ENCODE peak calls at places on chromosomes 3 and 15, in six cellular contexts. W, E, X, S, F and U are unnamed samples.

GRCh38 chr3:49779378-49780079 is 6.8 kb downstream of the IP6K1 start:
- DNase-seq in E (peak), W (no peak), S (no peak), F (no peak), X (no peak), U (no peak)

GRCh38 chr3:188026191-188026968 is 127.6 kb upstream of the LPP start:
- DNase-seq in X (no peak), F (no peak), E (no peak), S (no peak), W (no peak), U (peak)

GRCh38 chr3:32532434-32532833 is 29.8 kb upstream of the CMTM6 start:
- DNase-seq in W (no peak), F (no peak), X (no peak), S (no peak), E (no peak), U (no peak)

GRCh38 chr3:53161345-53161819 is 373 bp downstream of the PRKCD start:
- DNase-seq in E (peak), F (no peak), W (no peak), X (no peak), S (no peak), U (no peak)

GRCh38 chr15:69712999-69713398 is 260.4 kb downstream of the RPLP1 start:
- DNase-seq in E (no peak), S (no peak), F (no peak), X (no peak), W (no peak), U (no peak)

GRCh38 chr3:193522473-193522872 is 32.2 kb downstream of the ATP13A4 start:
- DNase-seq in E (no peak), X (no peak), F (no peak), S (no peak), W (no peak), U (peak)

GRCh38 chr3:38136272-38136806 is 588 bp downstream of the ACAA1 start:
- DNase-seq in F (no peak), S (peak), X (peak), W (peak), E (peak), U (no peak)

GRCh38 chr3:56233742-56234141 is 234.5 kb downstream of the ERC2 start:
- DNase-seq in W (no peak), F (no peak), E (no peak), X (no peak), S (no peak), U (no peak)

DNA sequence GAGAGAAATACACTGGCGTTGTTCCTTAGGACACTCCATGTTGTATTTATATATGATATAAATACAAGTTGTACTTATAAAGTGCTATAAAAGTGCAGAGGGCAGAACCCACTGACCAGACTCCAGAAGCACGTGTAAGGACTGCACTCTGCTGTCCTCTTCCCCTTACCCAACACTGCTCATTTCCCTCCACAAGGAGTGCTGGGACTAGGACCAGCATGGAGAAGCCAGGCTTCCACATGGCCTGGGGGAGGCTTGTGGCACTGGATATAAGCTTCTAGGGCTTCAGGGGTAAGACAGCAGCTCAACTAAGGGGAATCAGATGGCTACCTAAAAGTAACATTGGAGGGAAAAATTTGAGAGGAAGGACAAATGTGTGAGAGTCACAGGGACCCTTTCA is 556.9 kb downstream of the IGSF11 start:
- DNase-seq in E (no peak), W (no peak), X (no peak), S (no peak), F (no peak), U (no peak)
- H4K8ac ChIP-seq in E (no peak), W (no peak), X (no peak), S (no peak), F (peak), U (no peak)

DNA sequence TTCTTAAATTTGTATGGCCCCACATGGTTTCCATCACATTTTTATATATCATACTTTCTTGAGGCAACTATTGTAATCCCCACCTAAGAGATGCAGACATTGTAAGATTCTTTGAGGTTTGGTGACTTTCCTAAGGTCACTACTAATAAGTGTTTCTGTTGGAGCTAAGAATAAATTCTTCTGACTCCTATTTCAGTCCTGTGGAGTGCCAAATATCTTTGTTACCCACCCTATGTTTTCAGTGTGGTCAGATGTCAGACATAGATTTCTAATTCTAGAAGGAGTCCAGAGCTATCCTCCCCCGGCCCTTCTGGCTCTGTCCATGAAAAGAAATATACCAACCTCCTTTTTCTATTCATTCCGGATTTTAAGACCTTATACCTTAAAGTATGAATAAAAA is 46.2 kb upstream of the FILIP1L start:
- DNase-seq in S (no peak), X (no peak), E (no peak), F (no peak), W (no peak), U (no peak)
- H3K4me3 ChIP-seq in S (no peak), X (no peak), E (no peak), F (no peak), W (no peak), U (no peak)

GRCh38 chr3:14144423-14145075 is 19.7 kb downstream of the TMEM43 start:
- DNase-seq in S (peak), E (peak), X (peak), W (peak), F (no peak), U (peak)
- H3K4ac ChIP-seq in S (no peak), E (peak), X (no peak), W (peak), F (no peak), U (peak)

GRCh38 chr3:114623420-114624046 is 329.7 kb downstream of the TIGIT start:
- DNase-seq in W (no peak), E (no peak), F (no peak), X (no peak), S (no peak), U (no peak)

GRCh38 chr3:114622001-114622400 is 328.2 kb downstream of the TIGIT start:
- DNase-seq in S (no peak), X (no peak), W (peak), E (peak), F (no peak), U (no peak)

GRCh38 chr3:114624676-114625181 is 330.9 kb downstream of the TIGIT start:
- DNase-seq in S (no peak), X (peak), F (no peak), E (peak), W (peak), U (peak)

GRCh38 chr3:114626751-114627150 is 332.9 kb downstream of the TIGIT start:
- DNase-seq in W (peak), S (no peak), X (no peak), F (no peak), E (no peak), U (no peak)

GRCh38 chr3:114624047-114624445 is 330.2 kb downstream of the TIGIT start:
- DNase-seq in S (no peak), E (peak), W (peak), X (no peak), F (no peak), U (no peak)
- H4K8ac ChIP-seq in S (no peak), E (no peak), W (peak), X (no peak), F (no peak), U (no peak)

GRCh38 chr3:123326531-123326930 is 122.4 kb downstream of the ADCY5 start:
- DNase-seq in E (no peak), X (no peak), S (no peak), W (no peak), F (no peak), U (no peak)
- H3K4me3 ChIP-seq in E (no peak), X (no peak), S (no peak), W (no peak), F (no peak), U (no peak)

GRCh38 chr15:88623061-88623460 is 1.9 kb downstream of the AEN start:
- DNase-seq in X (peak), S (no peak), E (peak), F (no peak), W (peak), U (peak)

GRCh38 chr15:88622605-88622975 is 1.4 kb downstream of the AEN start:
- DNase-seq in E (no peak), W (no peak), F (no peak), X (no peak), S (no peak), U (no peak)

GRCh38 chr15:88621789-88622604 is 857 bp downstream of the AEN start:
- DNase-seq in E (peak), W (peak), S (no peak), F (no peak), X (no peak), U (no peak)

GRCh38 chr15:88619796-88620195 is 1.3 kb upstream of the AEN start:
- DNase-seq in F (no peak), X (no peak), W (no peak), S (no peak), E (no peak), U (no peak)

DNA sequence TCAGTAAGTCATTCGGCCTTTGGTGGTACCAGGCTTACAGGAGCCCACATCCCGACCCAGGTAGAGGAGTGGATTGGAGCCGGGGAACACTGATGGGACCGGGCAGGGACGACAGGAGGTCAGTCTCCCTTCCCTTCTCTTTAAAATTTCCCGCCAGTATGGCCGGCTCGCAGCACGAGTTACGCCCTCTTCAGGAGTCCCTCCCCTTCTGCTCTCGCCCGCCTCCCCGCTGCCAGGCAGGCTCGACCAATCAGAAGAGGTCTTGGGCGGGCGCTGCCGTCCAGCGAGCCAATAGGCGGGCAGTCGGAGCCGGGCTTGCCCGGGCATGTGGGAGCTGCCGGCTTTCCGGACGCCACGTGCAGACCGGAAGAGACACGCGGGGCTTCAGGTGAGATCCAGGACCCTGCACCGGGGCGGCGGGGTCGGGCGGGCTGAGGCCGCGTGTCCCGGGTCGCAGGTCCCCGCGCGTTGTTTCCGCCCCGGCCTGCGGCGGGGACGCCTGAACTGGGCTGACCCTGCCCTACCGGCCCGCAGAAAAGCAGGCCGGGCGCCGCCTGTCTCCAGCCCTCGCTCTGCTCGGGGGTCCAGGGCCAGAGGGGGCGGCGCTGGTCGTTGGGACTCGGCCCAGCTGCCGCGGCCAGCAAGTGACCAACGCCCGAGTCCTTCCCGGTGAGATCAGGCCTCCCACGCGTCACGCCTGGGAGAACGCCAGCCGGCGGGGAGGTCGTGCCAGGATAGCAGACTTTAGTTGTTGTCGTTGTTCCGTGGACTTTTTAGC is at the start of gene AEN:
- DNase-seq in W (peak), F (peak), E (peak), S (peak), X (peak), U (peak)
- H3K4ac ChIP-seq in W (peak), F (peak), E (peak), S (peak), X (peak), U (peak)